ENCODE peak calls at places on chromosomes 4 and X, in seven cellular contexts. X, A, S, C, L, Q and Y are unnamed samples.

GRCh38 chr4:183722738-183723560 is 63.9 kb downstream of the TRAPPC11 start:
- DNase-seq in S (peak), L (peak), X (peak), C (peak), A (peak), Q (no peak), Y (peak)

GRCh38 chrX:74449322-74449936 is 28.1 kb downstream of the SLC16A2 start:
- DNase-seq in S (no peak), X (no peak), Q (no peak), C (peak), L (no peak), A (no peak), Y (no peak)

GRCh38 chrX:149267878-149268813 is 237.0 kb downstream of the IDS start:
- DNase-seq in L (no peak), C (no peak), A (no peak), Q (no peak), X (no peak), S (peak), Y (no peak)

GRCh38 chrX:9785944-9786741 is at the start of gene SHROOM2:
- DNase-seq in Q (no peak), C (no peak), S (no peak), L (no peak), X (no peak), A (no peak), Y (no peak)

GRCh38 chrX:140509468-140510305 is 4.8 kb upstream of the SOX3 start:
- DNase-seq in C (no peak), L (no peak), A (no peak), X (no peak), S (no peak), Q (no peak), Y (no peak)

GRCh38 chr4:101651778-101652177 is 138.8 kb upstream of the BANK1 start:
- DNase-seq in L (no peak), A (peak), Q (no peak), S (no peak), X (peak), C (no peak), Y (no peak)

GRCh38 chrX:87518504-87518903 is 902 bp downstream of the KLHL4 start:
- DNase-seq in X (no peak), S (peak), A (no peak), L (no peak), Q (no peak), C (no peak), Y (no peak)

GRCh38 chrX:56793112-56793430 is 64.0 kb downstream of the NBDY start:
- DNase-seq in X (no peak), S (no peak), C (no peak), A (no peak), L (no peak), Q (no peak), Y (no peak)

GRCh38 chrX:136162827-136163427 is 15.6 kb downstream of the FHL1 start:
- DNase-seq in X (peak), L (no peak), S (peak), Q (no peak), A (peak), C (peak), Y (peak)

GRCh38 chrX:13373807-13374187 is 53.9 kb upstream of the ATXN3L start:
- DNase-seq in S (peak), A (no peak), C (no peak), L (no peak), Q (no peak), X (no peak), Y (no peak)

GRCh38 chrX:150405006-150405405 is 41.9 kb downstream of the MAMLD1 start:
- DNase-seq in C (no peak), X (no peak), A (no peak), S (no peak), Q (no peak), L (no peak), Y (no peak)

GRCh38 chrX:54865208-54865607 is 55.4 kb upstream of the TRO start:
- DNase-seq in X (no peak), S (no peak), Q (no peak), L (no peak), A (no peak), C (no peak), Y (no peak)
- TF ChIP-seq CTCF in X (no peak), S (no peak), Q (no peak), L (no peak), A (no peak), C (no peak), Y (no peak)

DNA sequence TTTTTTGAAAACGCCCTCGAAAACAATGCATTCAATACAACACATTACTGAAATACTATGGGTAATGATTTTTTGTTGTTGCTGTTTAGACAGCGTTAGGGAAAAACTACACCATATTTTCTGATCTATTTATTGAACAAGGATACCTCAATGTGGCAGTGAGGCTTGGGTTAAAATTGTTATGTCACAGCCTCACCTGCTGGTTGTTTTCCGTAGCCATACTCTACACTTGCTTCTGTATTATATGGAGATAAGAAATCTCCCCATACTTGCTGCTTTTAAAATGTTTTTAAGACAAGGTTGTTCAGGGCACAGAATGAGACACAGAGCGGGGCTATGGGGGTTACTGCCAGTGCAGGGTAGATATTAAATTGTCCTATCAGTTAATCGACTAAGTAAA is 221.6 kb upstream of the FTHL17 start:
- DNase-seq in X (no peak), A (no peak), L (no peak), S (no peak), C (no peak), Q (no peak), Y (no peak)
- TF ChIP-seq CTCF in X (no peak), A (no peak), L (no peak), S (no peak), C (no peak), Q (no peak), Y (no peak)

GRCh38 chr4:61500883-61501282 is 300.8 kb downstream of the ADGRL3 start:
- DNase-seq in X (no peak), C (no peak), A (no peak), S (peak), Q (no peak), L (no peak), Y (no peak)
- TF ChIP-seq CTCF in X (peak), C (no peak), A (peak), S (peak), Q (no peak), L (no peak), Y (no peak)

DNA sequence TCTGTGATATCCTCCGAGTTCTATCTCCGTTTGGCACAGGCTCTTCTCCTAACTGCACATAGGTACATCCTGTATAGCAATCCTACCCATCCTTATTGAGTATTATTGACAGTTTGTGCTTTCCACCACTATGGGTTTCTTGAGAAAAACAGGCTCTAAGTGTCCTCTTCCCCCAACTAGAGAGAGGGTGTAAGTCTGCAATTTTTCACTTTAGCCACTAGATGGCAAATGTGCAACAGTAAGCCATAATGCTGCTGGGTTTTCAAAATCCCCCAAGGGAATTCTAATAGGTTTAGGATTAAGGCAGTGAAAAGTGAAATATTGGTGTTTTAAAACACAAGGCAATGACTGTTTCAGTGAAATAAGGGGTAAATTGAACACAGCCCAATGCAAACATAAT is 239.1 kb upstream of the HTR2C start:
- DNase-seq in L (no peak), S (peak), A (no peak), X (no peak), Q (no peak), C (no peak), Y (no peak)
- TF ChIP-seq CTCF in L (peak), S (peak), A (peak), X (peak), Q (peak), C (no peak), Y (no peak)

DNA sequence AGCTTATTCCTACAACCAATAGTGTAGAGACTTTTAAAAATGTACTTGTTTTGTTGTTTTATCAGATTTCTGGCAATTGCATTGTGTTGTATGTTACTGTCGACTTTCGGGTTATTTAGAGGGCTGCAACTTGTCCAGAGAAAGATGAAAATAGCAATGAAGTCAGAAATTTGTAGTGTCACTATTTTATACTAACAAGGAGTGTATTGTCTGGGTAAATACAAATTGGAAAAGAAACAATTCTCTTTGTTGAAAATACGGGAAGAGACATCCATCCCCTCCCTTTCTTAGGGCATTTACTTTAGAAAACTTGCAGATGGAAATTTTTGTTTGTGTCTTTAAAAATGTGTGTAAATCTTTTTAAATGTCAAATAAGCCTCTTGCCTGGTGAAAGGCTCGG is 792.0 kb downstream of the PCDH18 start:
- DNase-seq in L (no peak), S (no peak), Q (no peak), X (no peak), A (no peak), C (no peak), Y (no peak)
- TF ChIP-seq CTCF in L (no peak), S (no peak), Q (no peak), X (no peak), A (no peak), C (no peak), Y (no peak)

GRCh38 chr4:3205995-3206394 is 43.0 kb upstream of the MSANTD1 start:
- DNase-seq in C (no peak), S (no peak), L (no peak), X (no peak), A (no peak), Q (no peak), Y (no peak)

GRCh38 chr4:3208826-3209225 is 40.1 kb upstream of the MSANTD1 start:
- DNase-seq in S (no peak), X (no peak), C (no peak), Q (no peak), A (no peak), L (no peak), Y (no peak)

GRCh38 chr4:3206439-3207100 is 42.4 kb upstream of the MSANTD1 start:
- DNase-seq in Q (no peak), A (no peak), C (no peak), X (no peak), S (no peak), L (no peak), Y (no peak)

GRCh38 chr4:3209551-3210325 is 39.2 kb upstream of the MSANTD1 start:
- DNase-seq in X (no peak), S (no peak), L (no peak), A (no peak), Q (no peak), C (no peak), Y (no peak)

GRCh38 chr4:3207531-3208037 is 41.4 kb upstream of the MSANTD1 start:
- DNase-seq in X (no peak), C (no peak), L (no peak), S (peak), A (no peak), Q (no peak), Y (no peak)
- TF ChIP-seq CTCF in X (no peak), C (no peak), L (no peak), S (peak), A (no peak), Q (no peak), Y (no peak)

GRCh38 chr4:62549601-62550000 is 1349.5 kb downstream of the ADGRL3 start:
- DNase-seq in Q (no peak), S (no peak), X (no peak), C (no peak), L (no peak), A (no peak), Y (no peak)

GRCh38 chr4:62548765-62549164 is 1348.6 kb downstream of the ADGRL3 start:
- DNase-seq in Q (no peak), A (no peak), C (no peak), X (no peak), S (no peak), L (no peak), Y (no peak)

GRCh38 chr4:62550106-62550505 is 1350.0 kb downstream of the ADGRL3 start:
- DNase-seq in L (no peak), S (no peak), A (no peak), Q (no peak), C (no peak), X (no peak), Y (no peak)

GRCh38 chr4:62544428-62544827 is 1344.3 kb downstream of the ADGRL3 start:
- DNase-seq in Q (no peak), A (no peak), S (peak), X (no peak), C (no peak), L (no peak), Y (no peak)

GRCh38 chr4:62548108-62548524 is 1348.0 kb downstream of the ADGRL3 start:
- DNase-seq in L (no peak), S (peak), C (no peak), X (peak), A (peak), Q (no peak), Y (no peak)
- TF ChIP-seq CTCF in L (no peak), S (no peak), C (no peak), X (no peak), A (no peak), Q (no peak), Y (no peak)

DNA sequence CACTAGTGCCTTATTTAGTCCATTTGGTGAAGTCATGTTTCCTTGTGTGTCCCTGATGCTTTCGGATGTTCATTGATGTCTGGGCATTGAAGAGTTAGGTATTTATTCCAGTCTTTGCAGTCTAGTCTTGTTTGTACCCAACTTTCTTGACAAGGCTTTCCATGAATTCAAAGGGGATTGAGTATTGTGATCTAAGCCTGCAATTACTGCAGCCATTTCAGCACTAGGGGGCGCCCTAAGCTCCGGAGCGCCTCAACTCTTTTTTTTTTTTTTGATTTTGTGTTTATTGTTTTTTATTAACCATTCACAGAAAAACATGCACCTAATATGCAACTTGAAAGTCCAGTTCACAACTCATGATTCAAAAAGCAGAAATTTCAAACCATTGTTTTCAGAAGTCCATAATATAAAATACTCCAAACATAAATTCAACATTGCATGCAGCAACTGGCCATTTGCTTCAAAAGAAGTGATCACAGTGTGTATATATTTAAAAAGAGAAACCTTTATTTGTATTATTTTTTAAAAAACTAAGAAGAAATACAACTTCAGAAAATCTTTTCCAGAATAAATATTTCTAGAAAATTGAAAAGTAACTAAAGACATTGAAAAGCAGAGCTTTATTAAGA is 59.2 kb downstream of the PTPN13 start:
- DNase-seq in S (no peak), Q (no peak), C (no peak), A (no peak), L (no peak), X (no peak), Y (no peak)
- TF ChIP-seq CTCF in S (peak), Q (no peak), C (no peak), A (no peak), L (no peak), X (no peak), Y (no peak)